ENCODE peak calls at places on chromosomes 4 and X, in six cellular contexts. P is right lobe of liver, Q is tibial artery, C is colonic mucosa, W is IMR-90, H is prostate gland. Z is an unnamed sample. For H3K27me3, H3K4me1 and H3K9me3, the result is how much of the 10 kb centered on the place peaks cover.

GRCh38 chrX:12648995-12649394 is 142.2 kb upstream of the PRPS2 start:
- DNase-seq in P (no peak), W (no peak), Q (no peak), H (no peak), C (no peak), Z (no peak)

GRCh38 chrX:124333862-124334261 is 1.4 kb downstream of the TEX13D start:
- DNase-seq in P (no peak), C (no peak), Q (no peak), W (no peak), H (no peak), Z (no peak)

GRCh38 chrX:41559662-41560061 is 112.5 kb downstream of the NYX start:
- DNase-seq in P (no peak), Q (no peak), H (no peak), W (peak), C (no peak), Z (peak)

GRCh38 chr4:82493721-82494425 is 63.5 kb downstream of the ENOPH1 start:
- DNase-seq in C (no peak), P (no peak), Q (no peak), W (peak), H (no peak), Z (no peak)

GRCh38 chrX:103453655-103454054 is 65.6 kb downstream of the RAB40A start:
- DNase-seq in C (no peak), Q (no peak), W (peak), H (no peak), P (no peak), Z (no peak)

GRCh38 chr4:123304151-123305021 is 92.2 kb upstream of the SPRY1 start:
- DNase-seq in C (no peak), W (no peak), Q (no peak), H (no peak), P (no peak), Z (no peak)

GRCh38 chr4:63742882-63743281 is 666.4 kb downstream of the TECRL start:
- DNase-seq in Q (no peak), H (no peak), C (no peak), P (no peak), W (no peak), Z (no peak)

GRCh38 chr4:3295837-3296624 is 3.2 kb downstream of the RGS12 start:
- DNase-seq in Q (peak), W (no peak), C (peak), H (no peak), P (peak), Z (no peak)

GRCh38 chr4:159069922-159070321 is 33.0 kb upstream of the RAPGEF2 start:
- DNase-seq in P (no peak), H (no peak), W (peak), Q (no peak), C (no peak), Z (no peak)

GRCh38 chr4:151260526-151260925 is 16.4 kb upstream of the PRSS48 start:
- DNase-seq in H (no peak), C (no peak), P (no peak), W (no peak), Q (no peak), Z (no peak)

GRCh38 chr4:61938250-61938846 is 738.2 kb downstream of the ADGRL3 start:
- DNase-seq in P (no peak), W (no peak), H (no peak), C (no peak), Q (no peak), Z (no peak)

GRCh38 chr4:153577053-153577452 is 107.0 kb upstream of the TLR2 start:
- DNase-seq in P (no peak), Q (no peak), H (no peak), C (peak), W (no peak), Z (peak)

GRCh38 chrX:110795645-110796510 is at the start of gene CHRDL1:
- DNase-seq in H (peak), W (no peak), P (peak), C (peak), Q (peak), Z (no peak)

GRCh38 chrX:96140796-96141195 is 543.8 kb upstream of the DIAPH2 start:
- DNase-seq in H (no peak), P (no peak), C (no peak), Q (no peak), W (no peak), Z (no peak)

GRCh38 chr4:4726051-4726450 is 133.4 kb upstream of the MSX1 start:
- DNase-seq in Q (no peak), W (no peak), H (no peak), P (no peak), C (no peak), Z (no peak)

GRCh38 chrX:116111497-116111896 is 59.0 kb upstream of the AGTR2 start:
- DNase-seq in W (no peak), C (no peak), P (no peak), Q (no peak), H (no peak), Z (no peak)

GRCh38 chr4:142615324-142615665 is 230.8 kb downstream of the INPP4B start:
- DNase-seq in Q (no peak), P (no peak), C (no peak), H (no peak), W (peak), Z (no peak)

GRCh38 chrX:131366387-131366786 is 77.3 kb upstream of the IGSF1 start:
- DNase-seq in W (no peak), P (no peak), Q (no peak), H (no peak), C (no peak), Z (peak)

GRCh38 chr4:56434599-56435000 is 815 bp downstream of the PPAT start:
- DNase-seq in C (no peak), H (peak), P (no peak), W (peak), Q (no peak), Z (peak)

GRCh38 chrX:33065415-33065814 is 145.9 kb downstream of the DMD start:
- DNase-seq in P (no peak), W (no peak), H (no peak), Q (no peak), C (no peak), Z (no peak)

GRCh38 chrX:50691820-50692219 is 122.2 kb downstream of the SHROOM4 start:
- DNase-seq in C (peak), W (peak), H (peak), Q (no peak), P (no peak), Z (peak)

GRCh38 chr4:109764785-109765419 is 35.0 kb upstream of the PLA2G12A start:
- DNase-seq in C (no peak), W (no peak), H (no peak), Q (no peak), P (no peak), Z (no peak)
- H3K27me3 ChIP-seq in C (under half), W (under half), H (under half), Q (under half), P (under half), Z (under half)

GRCh38 chr4:48346594-48346993 is 5.3 kb downstream of the SLAIN2 start:
- DNase-seq in H (no peak), P (no peak), W (peak), C (no peak), Q (no peak), Z (no peak)
- H3K4me1 ChIP-seq in H (under half), P (under half), W (under half), C (under half), Q (under half), Z (under half)

DNA sequence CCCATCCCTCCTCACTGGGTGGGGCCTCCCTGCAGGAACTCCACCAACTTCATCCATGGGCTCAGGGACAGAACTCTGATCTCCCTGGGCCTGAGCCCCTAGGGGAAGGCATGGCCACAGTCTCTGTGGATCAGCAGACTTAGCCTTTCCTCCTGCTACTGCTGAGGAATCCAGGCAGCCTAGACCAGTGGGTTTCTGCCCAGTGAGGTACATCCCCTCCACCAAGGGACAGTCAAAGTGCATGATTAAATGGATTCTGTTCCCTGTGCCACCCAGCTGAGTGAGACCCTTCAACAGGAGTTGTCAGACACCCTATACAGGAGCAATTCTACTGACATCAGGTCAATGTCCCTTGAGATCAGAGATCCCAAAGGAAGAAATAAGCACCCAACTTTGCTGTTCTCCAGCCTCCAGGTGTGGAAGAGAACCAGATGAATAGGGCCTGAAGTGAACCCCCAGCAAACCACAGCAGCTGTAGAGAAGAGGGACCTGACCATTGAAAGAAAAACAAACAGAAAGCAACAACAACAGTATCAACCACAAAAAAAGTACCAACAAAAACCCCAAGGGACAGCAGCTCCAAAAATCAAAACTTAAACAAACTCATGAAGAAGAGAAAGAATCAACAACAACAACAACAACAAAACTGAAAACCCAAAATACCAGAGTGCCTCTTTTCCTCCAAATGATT is 84.8 kb downstream of the CHIC1 start:
- DNase-seq in W (no peak), Q (no peak), P (no peak), C (no peak), H (no peak), Z (no peak)
- H3K9me3 ChIP-seq in W (under half), Q (under half), P (under half), C (under half), H (under half), Z (under half)

DNA sequence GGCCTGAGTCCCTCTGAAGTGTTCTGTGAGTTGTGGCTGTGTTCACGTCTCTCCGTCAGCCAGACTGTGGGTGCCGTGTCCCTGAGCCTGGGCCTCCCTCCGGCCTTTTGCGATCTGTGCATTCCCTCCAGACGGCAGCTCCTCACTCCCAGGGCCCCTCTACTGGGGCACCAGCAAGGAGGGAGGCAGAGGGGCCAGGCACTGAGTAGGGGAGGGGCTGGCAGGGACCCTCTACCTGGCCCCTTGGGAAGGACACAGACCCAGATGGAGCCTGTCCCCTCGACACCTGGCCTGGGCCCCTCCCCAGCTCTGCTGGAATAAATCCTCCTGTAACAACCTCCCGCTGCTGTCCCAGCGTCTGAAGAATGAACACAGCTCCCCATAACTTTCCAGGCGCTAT is 110.0 kb upstream of the NKX1-1 start:
- DNase-seq in W (no peak), C (no peak), H (no peak), Q (no peak), P (no peak), Z (no peak)
- H3K27me3 ChIP-seq in W (half or more), C (under half), H (under half), Q (half or more), P (under half), Z (under half)

GRCh38 chrX:19839770-19840254 is 47.6 kb downstream of the SH3KBP1 start:
- DNase-seq in C (no peak), Q (no peak), P (no peak), H (no peak), W (no peak), Z (peak)

GRCh38 chrX:19836337-19836736 is 51.1 kb downstream of the SH3KBP1 start:
- DNase-seq in Q (no peak), C (no peak), H (no peak), P (no peak), W (no peak), Z (no peak)

GRCh38 chrX:19842542-19842941 is 44.9 kb downstream of the SH3KBP1 start:
- DNase-seq in W (no peak), H (no peak), P (no peak), C (no peak), Q (no peak), Z (no peak)

GRCh38 chrX:19840899-19841648 is 46.3 kb downstream of the SH3KBP1 start:
- DNase-seq in C (no peak), H (no peak), Q (no peak), W (no peak), P (no peak), Z (peak)
- H3K4me1 ChIP-seq in C (under half), H (under half), Q (under half), W (under half), P (under half), Z (under half)

GRCh38 chr4:165299399-165300060 is 27.9 kb upstream of the MSMO1 start:
- DNase-seq in H (no peak), Q (no peak), C (no peak), P (no peak), W (no peak), Z (no peak)

GRCh38 chr4:165297626-165298025 is 29.8 kb upstream of the MSMO1 start:
- DNase-seq in P (no peak), Q (no peak), H (no peak), C (no peak), W (no peak), Z (no peak)

GRCh38 chr4:165302658-165303057 is 24.8 kb upstream of the MSMO1 start:
- DNase-seq in Q (no peak), W (no peak), C (no peak), H (no peak), P (no peak), Z (no peak)

DNA sequence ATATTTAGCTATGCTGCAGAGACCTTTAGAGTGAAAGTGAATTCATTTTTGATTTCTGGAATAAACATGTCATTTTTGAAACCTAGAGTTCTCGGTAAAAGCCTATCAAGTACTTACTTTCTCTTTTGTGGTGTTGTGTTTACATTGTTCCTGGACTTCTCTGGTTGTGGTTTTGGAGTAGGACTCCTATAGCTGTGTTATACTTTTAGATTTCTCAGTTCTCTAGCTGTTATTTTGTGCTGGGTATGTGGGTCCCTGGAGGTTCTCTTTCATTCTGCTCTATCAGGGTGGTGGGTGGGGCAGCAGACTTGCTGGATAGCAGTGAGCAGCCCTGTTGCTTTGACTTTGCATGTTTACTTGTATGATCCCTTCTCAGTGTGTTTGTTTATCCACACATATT is 25.6 kb upstream of the MSMO1 start:
- DNase-seq in W (peak), P (no peak), Q (no peak), H (no peak), C (no peak), Z (peak)
- H3K9me3 ChIP-seq in W (under half), P (under half), Q (under half), H (under half), C (under half), Z (under half)

GRCh38 chrX:48726596-48726995 is 30.1 kb downstream of the SUV39H1 start:
- DNase-seq in P (no peak), H (no peak), C (no peak), Q (no peak), W (no peak), Z (no peak)
- H3K27me3 ChIP-seq in P (under half), H (under half), C (under half), Q (under half), W (under half), Z (under half)

GRCh38 chr4:71239365-71239764 is 99.5 kb upstream of the SLC4A4 start:
- DNase-seq in W (peak), H (no peak), Q (no peak), P (no peak), C (no peak), Z (peak)

GRCh38 chr4:71247706-71248105 is 91.1 kb upstream of the SLC4A4 start:
- DNase-seq in W (no peak), C (no peak), P (peak), H (no peak), Q (no peak), Z (no peak)

GRCh38 chr4:71240094-71240493 is 98.7 kb upstream of the SLC4A4 start:
- DNase-seq in H (no peak), W (no peak), C (no peak), Q (no peak), P (peak), Z (peak)

GRCh38 chr4:71241467-71242401 is 97.1 kb upstream of the SLC4A4 start:
- DNase-seq in W (peak), P (no peak), H (no peak), Q (no peak), C (no peak), Z (no peak)

DNA sequence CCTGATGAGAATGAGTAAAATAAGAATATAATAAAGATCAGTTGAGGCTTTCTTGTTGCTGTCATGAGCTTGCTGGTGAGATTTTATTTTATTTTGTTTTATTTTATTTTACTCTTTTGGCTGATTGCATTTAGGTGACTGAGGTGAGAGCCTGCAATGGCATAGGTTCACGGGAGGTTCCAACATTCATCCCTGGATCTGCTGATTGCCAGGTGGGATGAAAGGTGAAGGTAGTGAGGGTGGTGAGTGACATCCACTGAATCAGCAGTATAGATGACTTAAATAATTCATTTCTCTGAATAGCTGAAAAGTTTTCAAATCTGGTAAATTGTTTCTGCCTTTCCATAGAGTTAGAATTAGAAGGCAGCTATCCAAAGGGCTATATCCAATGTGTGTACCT is 95.4 kb upstream of the SLC4A4 start:
- DNase-seq in C (no peak), W (no peak), P (no peak), H (no peak), Q (no peak), Z (no peak)
- H3K4me1 ChIP-seq in C (under half), W (under half), P (under half), H (under half), Q (under half), Z (under half)

Z was measured in small intestine.